ENCODE peak calls at places on chromosomes 7 and 10, in four cellular contexts. Y, W, N and S are unnamed samples.

GRCh38 chr10:78700413-78700812 is 368.4 kb upstream of the ZMIZ1 start:
- DNase-seq in Y (no peak), W (peak), N (no peak), S (peak)

GRCh38 chr7:76057103-76057812 is 9.4 kb downstream of the MDH2 start:
- DNase-seq in Y (no peak), W (no peak), N (no peak), S (no peak)

GRCh38 chr10:112834661-112835060 is 115.4 kb upstream of the TCF7L2 start:
- DNase-seq in Y (no peak), W (no peak), N (no peak), S (no peak)

GRCh38 chr7:51029131-51029530 is 246.4 kb upstream of the GRB10 start:
- DNase-seq in Y (no peak), W (no peak), N (no peak), S (no peak)

GRCh38 chr10:52818019-52818418 is 45.4 kb upstream of the MBL2 start:
- DNase-seq in Y (no peak), W (peak), N (peak), S (peak)

GRCh38 chr7:111029574-111030357 is 61.2 kb upstream of the LRRN3 start:
- DNase-seq in Y (peak), W (no peak), N (no peak), S (no peak)

GRCh38 chr7:38207843-38208242 is 29.8 kb downstream of the STARD3NL start:
- DNase-seq in Y (no peak), W (no peak), N (no peak), S (no peak)

GRCh38 chr7:156640949-156641485 is 443 bp downstream of the RNF32 start:
- DNase-seq in Y (no peak), W (no peak), N (no peak), S (no peak)